ENCODE peak calls at places on chromosomes 3 and 15, in nine cellular contexts. D, I, B, Q, S, G, C, P and Y are unnamed samples.

GRCh38 chr3:32897981-32898623 is 53.3 kb upstream of the CCR4 start:
- DNase-seq in I (no peak), S (no peak), G (no peak), D (no peak), B (no peak), C (no peak), Q (no peak), P (no peak), Y (no peak)

GRCh38 chr3:141431411-141432378 is 55.1 kb upstream of the RASA2 start:
- DNase-seq in D (no peak), I (peak), B (no peak), P (no peak), G (no peak), C (no peak), Q (no peak), S (no peak), Y (no peak)

GRCh38 chr3:140206196-140207040 is 271.4 kb downstream of the CLSTN2 start:
- DNase-seq in S (no peak), B (peak), Q (no peak), D (peak), I (no peak), P (no peak), C (no peak), G (peak), Y (peak)

GRCh38 chr3:127050733-127051132 is 67.8 kb downstream of the PLXNA1 start:
- DNase-seq in Q (no peak), C (no peak), S (no peak), D (no peak), P (no peak), B (no peak), I (no peak), G (no peak), Y (no peak)

GRCh38 chr3:143267984-143268383 is 148.4 kb downstream of the CHST2 start:
- DNase-seq in S (no peak), B (no peak), Q (no peak), P (no peak), I (no peak), D (no peak), C (no peak), G (peak), Y (no peak)

GRCh38 chr3:50623840-50624474 is 7.0 kb downstream of the MAPKAPK3 start:
- DNase-seq in C (no peak), B (no peak), D (no peak), S (no peak), P (no peak), Q (no peak), G (no peak), I (no peak), Y (no peak)

GRCh38 chr15:52095597-52096262 is 16.8 kb downstream of the BCL2L10 start:
- DNase-seq in D (no peak), C (no peak), P (no peak), G (peak), B (no peak), S (no peak), Q (no peak), I (no peak), Y (no peak)

GRCh38 chr3:17307482-17307881 is 422.7 kb downstream of the PLCL2 start:
- DNase-seq in S (no peak), P (no peak), Q (no peak), I (no peak), C (no peak), B (no peak), D (no peak), G (peak), Y (no peak)

GRCh38 chr3:46381662-46382061 is 10.9 kb downstream of the CCR5 start:
- DNase-seq in S (no peak), C (no peak), D (no peak), G (no peak), I (no peak), P (no peak), Q (no peak), B (no peak), Y (no peak)

GRCh38 chr3:56467801-56468183 is 475 bp downstream of the ERC2 start:
- DNase-seq in S (peak), P (no peak), C (no peak), D (peak), B (peak), Q (no peak), I (no peak), G (no peak), Y (no peak)

GRCh38 chr3:13419356-13420050 is 619 bp downstream of the NUP210 start:
- DNase-seq in P (no peak), C (peak), Q (peak), D (peak), B (peak), S (peak), I (no peak), G (no peak), Y (peak)

GRCh38 chr3:129967761-129968160 is 6.8 kb upstream of the TRH start:
- DNase-seq in Q (no peak), I (no peak), G (no peak), S (no peak), B (no peak), P (no peak), C (no peak), D (no peak), Y (no peak)

GRCh38 chr3:99842826-99843589 is 25.3 kb downstream of the CMSS1 start:
- DNase-seq in Q (no peak), B (no peak), G (peak), P (no peak), C (peak), D (no peak), I (peak), S (no peak), Y (peak)

GRCh38 chr15:89898628-89899302 is 5.0 kb upstream of the AP3S2 start:
- DNase-seq in G (peak), S (peak), I (peak), P (no peak), Q (peak), D (peak), C (peak), B (peak), Y (peak)

GRCh38 chr3:161415506-161416231 is 44.4 kb upstream of the SPTSSB start:
- DNase-seq in P (no peak), S (peak), B (no peak), C (no peak), Q (no peak), I (no peak), G (peak), D (no peak), Y (no peak)

GRCh38 chr3:161419555-161420333 is 48.4 kb upstream of the SPTSSB start:
- DNase-seq in I (no peak), P (no peak), B (no peak), Q (no peak), C (no peak), D (no peak), G (no peak), S (no peak), Y (no peak)

GRCh38 chr3:161422171-161422693 is 50.9 kb upstream of the SPTSSB start:
- DNase-seq in P (no peak), D (no peak), G (no peak), B (no peak), S (no peak), I (no peak), Q (no peak), C (no peak), Y (no peak)

GRCh38 chr3:161423911-161424522 is 52.7 kb upstream of the SPTSSB start:
- DNase-seq in Q (no peak), C (peak), I (peak), P (no peak), B (no peak), G (peak), D (no peak), S (no peak), Y (peak)

GRCh38 chr3:161420746-161421145 is 49.4 kb upstream of the SPTSSB start:
- DNase-seq in S (peak), B (peak), I (peak), P (no peak), Q (no peak), G (peak), D (peak), C (no peak), Y (no peak)
- TF ChIP-seq CTCF in S (no peak), B (no peak), I (peak), P (no peak), Q (no peak), G (no peak), D (no peak), C (no peak), Y (no peak)

GRCh38 chr3:128471720-128472119 is 5.0 kb upstream of the DNAJB8 start:
- DNase-seq in D (no peak), S (no peak), B (no peak), G (no peak), C (no peak), Q (no peak), P (no peak), I (no peak), Y (no peak)

GRCh38 chr3:128472462-128473179 is 5.9 kb upstream of the DNAJB8 start:
- DNase-seq in B (no peak), G (no peak), S (no peak), D (no peak), Q (no peak), P (no peak), C (no peak), I (no peak), Y (no peak)

GRCh38 chr3:128475355-128475754 is 8.7 kb upstream of the DNAJB8 start:
- DNase-seq in D (no peak), P (no peak), S (no peak), B (no peak), G (no peak), C (no peak), I (no peak), Q (no peak), Y (no peak)

GRCh38 chr3:128473737-128474136 is 7.0 kb upstream of the DNAJB8 start:
- DNase-seq in D (no peak), I (no peak), P (no peak), C (no peak), Q (no peak), S (no peak), G (no peak), B (no peak), Y (no peak)

GRCh38 chr3:128473180-128473519 is 6.5 kb upstream of the DNAJB8 start:
- DNase-seq in Q (no peak), G (no peak), P (no peak), S (no peak), D (no peak), C (no peak), I (no peak), B (no peak), Y (no peak)
- TF ChIP-seq CTCF in Q (no peak), G (no peak), P (no peak), S (no peak), D (no peak), C (no peak), I (no peak), B (no peak), Y (no peak)

GRCh38 chr15:25620466-25620865 is 181.6 kb upstream of the UBE3A start:
- DNase-seq in Q (no peak), D (no peak), P (no peak), B (no peak), C (no peak), G (no peak), S (no peak), I (no peak), Y (no peak)
- TF ChIP-seq CTCF in Q (no peak), D (no peak), P (no peak), B (no peak), C (no peak), G (no peak), S (no peak), I (no peak), Y (no peak)

GRCh38 chr3:101091489-101091888 is 98.3 kb upstream of the ABI3BP start:
- DNase-seq in B (no peak), G (peak), Q (no peak), P (no peak), S (no peak), C (no peak), D (no peak), I (peak), Y (no peak)
- TF ChIP-seq CTCF in B (no peak), G (peak), Q (no peak), P (no peak), S (no peak), C (no peak), D (no peak), I (no peak), Y (no peak)

GRCh38 chr3:125042725-125043406 is 12.9 kb downstream of the HEG1 start:
- DNase-seq in S (no peak), I (no peak), P (peak), C (no peak), D (no peak), B (no peak), Q (no peak), G (peak), Y (peak)

GRCh38 chr3:125048282-125048681 is 7.5 kb downstream of the HEG1 start:
- DNase-seq in G (no peak), D (no peak), Q (no peak), C (no peak), P (no peak), S (no peak), I (no peak), B (no peak), Y (no peak)

GRCh38 chr3:125043599-125044151 is 12.1 kb downstream of the HEG1 start:
- DNase-seq in G (no peak), Q (peak), I (no peak), B (no peak), C (no peak), D (no peak), S (no peak), P (peak), Y (peak)

GRCh38 chr3:125045194-125045593 is 10.6 kb downstream of the HEG1 start:
- DNase-seq in G (peak), P (no peak), B (no peak), Q (no peak), S (no peak), C (no peak), D (no peak), I (no peak), Y (peak)

DNA sequence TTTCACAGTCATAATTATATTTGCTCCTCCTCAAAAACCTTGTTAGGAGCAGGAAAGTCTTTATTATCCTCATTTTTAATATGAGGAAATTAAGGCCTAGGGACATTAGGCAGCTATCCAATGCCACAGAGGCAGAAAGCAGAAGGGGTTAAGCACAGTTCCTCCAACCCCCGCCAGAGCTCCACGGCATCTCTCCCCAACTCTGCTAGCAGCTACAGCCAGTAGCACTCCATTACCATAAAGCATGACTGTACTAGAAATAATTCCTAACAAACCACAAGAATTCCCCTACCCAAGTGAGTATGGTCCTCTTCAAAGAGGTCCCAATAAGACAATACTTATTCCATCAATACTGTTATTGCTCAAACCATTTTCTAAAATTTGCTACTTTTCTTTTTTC is 9.8 kb downstream of the HEG1 start:
- DNase-seq in S (no peak), C (no peak), Q (no peak), P (no peak), I (no peak), G (peak), B (no peak), D (no peak), Y (no peak)
- TF ChIP-seq CTCF in S (no peak), C (no peak), Q (no peak), P (no peak), I (no peak), G (peak), B (no peak), D (no peak), Y (peak)

GRCh38 chr3:87173071-87173470 is 54.0 kb upstream of the CHMP2B start:
- DNase-seq in S (no peak), G (no peak), C (no peak), B (no peak), Q (no peak), D (no peak), I (no peak), P (no peak), Y (peak)

GRCh38 chr3:87164245-87164644 is 62.9 kb upstream of the CHMP2B start:
- DNase-seq in B (no peak), C (no peak), D (no peak), S (no peak), P (no peak), Q (no peak), I (no peak), G (no peak), Y (no peak)

GRCh38 chr3:87173776-87174175 is 53.3 kb upstream of the CHMP2B start:
- DNase-seq in P (no peak), Q (no peak), C (no peak), G (no peak), S (no peak), I (no peak), D (no peak), B (no peak), Y (no peak)

GRCh38 chr3:87167634-87168456 is 59.3 kb upstream of the CHMP2B start:
- DNase-seq in D (no peak), G (peak), P (no peak), B (peak), I (peak), S (peak), C (peak), Q (no peak), Y (peak)
- TF ChIP-seq CTCF in D (peak), G (peak), P (peak), B (peak), I (peak), S (peak), C (peak), Q (peak), Y (peak)

GRCh38 chr3:187975571-187976360 is 178.2 kb upstream of the LPP start:
- DNase-seq in C (no peak), D (no peak), I (no peak), G (peak), Q (no peak), B (no peak), P (no peak), S (no peak), Y (no peak)

GRCh38 chr3:187976361-187976900 is 177.5 kb upstream of the LPP start:
- DNase-seq in C (no peak), Q (no peak), B (no peak), G (peak), S (no peak), P (no peak), I (no peak), D (no peak), Y (no peak)

GRCh38 chr3:187972454-187972853 is 181.5 kb upstream of the LPP start:
- DNase-seq in D (no peak), P (no peak), Q (no peak), C (no peak), S (no peak), G (no peak), I (no peak), B (no peak), Y (no peak)

GRCh38 chr3:187973977-187974856 is 179.7 kb upstream of the LPP start:
- DNase-seq in I (no peak), P (no peak), S (no peak), Q (no peak), D (no peak), B (no peak), G (no peak), C (no peak), Y (no peak)

DNA sequence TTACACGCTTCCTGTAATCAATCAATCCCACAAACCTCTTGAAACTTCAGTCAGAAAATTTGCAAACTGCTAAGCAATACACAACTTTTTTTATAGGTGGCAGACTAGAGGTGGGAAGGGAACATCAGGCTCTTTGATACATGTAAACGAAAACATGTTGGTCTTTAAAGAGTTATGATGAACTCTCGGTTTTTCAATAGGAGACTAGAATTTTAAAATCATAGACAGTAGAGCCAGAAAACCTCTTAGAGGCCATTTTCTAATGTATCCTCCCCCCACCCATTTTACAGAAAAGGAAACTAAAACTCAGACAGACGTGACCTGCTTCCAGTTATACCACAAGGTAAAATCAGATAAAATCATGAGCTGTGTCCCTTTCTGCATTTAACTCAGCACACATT is 179.1 kb upstream of the LPP start:
- DNase-seq in I (no peak), C (no peak), S (no peak), B (no peak), D (no peak), G (no peak), Q (no peak), P (no peak), Y (no peak)
- TF ChIP-seq CTCF in I (peak), C (no peak), S (no peak), B (no peak), D (no peak), G (peak), Q (peak), P (no peak), Y (peak)

DNA sequence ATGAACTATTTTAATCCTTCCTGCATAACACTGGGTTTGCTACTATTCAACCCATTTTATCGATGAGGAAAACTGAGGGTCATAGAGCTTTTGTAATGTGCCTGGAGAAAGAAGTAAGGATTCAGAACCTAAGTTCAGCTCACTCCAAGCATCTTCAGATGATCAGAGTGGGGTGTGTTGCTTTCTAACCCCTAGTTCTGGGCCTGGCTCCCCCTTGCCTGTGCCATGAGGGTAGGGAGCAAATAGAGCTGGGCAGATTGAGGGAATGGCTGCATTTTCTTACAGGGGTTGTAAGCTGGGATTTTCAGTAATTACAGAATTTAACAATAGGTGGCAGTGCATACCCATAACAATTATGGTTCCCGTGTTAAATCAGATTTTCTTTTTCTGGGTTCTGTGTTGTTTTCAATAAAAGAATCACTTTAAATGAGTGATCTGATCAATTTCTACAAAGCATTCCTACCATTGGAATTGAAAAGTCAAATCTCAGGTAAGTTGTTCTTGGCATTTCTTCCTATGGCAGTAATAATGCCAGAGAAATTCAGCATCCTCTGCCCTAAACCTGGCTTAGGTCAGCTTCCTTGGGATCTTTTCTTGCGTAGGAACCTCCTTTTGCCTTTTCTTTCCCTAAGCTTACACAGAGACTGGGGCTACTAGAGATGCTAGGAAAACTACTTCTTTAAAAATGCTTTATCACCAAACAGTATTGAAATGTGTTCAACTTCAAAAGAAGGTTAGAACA is 103.8 kb upstream of the IL12A start:
- DNase-seq in Q (no peak), D (no peak), G (peak), B (no peak), I (peak), P (no peak), S (peak), C (peak), Y (peak)
- TF ChIP-seq CTCF in Q (peak), D (no peak), G (peak), B (peak), I (peak), P (peak), S (peak), C (peak), Y (peak)

DNA sequence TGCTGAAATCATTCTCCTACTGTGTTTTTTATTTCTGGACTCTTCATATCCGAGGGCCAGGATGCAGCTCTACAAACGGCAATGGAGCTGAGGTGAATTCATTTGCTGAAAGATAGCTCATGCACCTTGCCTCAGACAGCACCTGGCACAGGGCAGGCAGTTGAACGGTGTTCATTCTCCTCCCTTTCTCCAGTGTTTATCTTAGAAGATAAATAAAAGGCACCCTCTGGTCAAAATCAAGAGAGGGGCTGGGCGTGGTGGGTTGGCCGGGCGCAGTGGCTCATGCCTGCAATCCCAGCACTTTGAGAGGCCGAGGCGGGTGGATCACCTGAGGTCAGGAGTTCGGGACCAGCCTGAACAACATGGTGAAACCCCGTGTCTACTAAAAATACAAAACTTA is 79.3 kb upstream of the LMOD3 start:
- DNase-seq in S (no peak), P (no peak), C (no peak), D (no peak), G (no peak), I (no peak), B (no peak), Q (peak), Y (no peak)
- TF ChIP-seq CTCF in S (no peak), P (no peak), C (no peak), D (no peak), G (no peak), I (no peak), B (no peak), Q (no peak), Y (no peak)